ENCODE peak calls at places on chromosomes 3 and 15, in six cellular contexts. One of them, this sample, is unnamed.

GRCh38 chr3:178705925-178706324 is 169.7 kb downstream of the KCNMB2 start:
- ATAC-seq in DND-41: no peak
- ATAC-seq in aorta: no peak
- ATAC-seq in right cardiac atrium: no peak
- ATAC-seq in lung: no peak
- ATAC-seq in naive thymus-derived CD4-positive, alpha-beta T cell: no peak
- ATAC-seq in this sample: no peak

GRCh38 chr15:66835558-66835878 is 133.5 kb downstream of the SMAD6 start:
- ATAC-seq in DND-41: no peak
- ATAC-seq in aorta: no peak
- ATAC-seq in right cardiac atrium: peak; percentile 38
- ATAC-seq in lung: peak; percentile 38
- ATAC-seq in naive thymus-derived CD4-positive, alpha-beta T cell: peak; percentile 70
- ATAC-seq in this sample: no peak

GRCh38 chr3:133081016-133081415 is 42.8 kb downstream of the TMEM108 start:
- ATAC-seq in DND-41: no peak
- ATAC-seq in aorta: no peak
- ATAC-seq in right cardiac atrium: no peak
- ATAC-seq in lung: no peak
- ATAC-seq in naive thymus-derived CD4-positive, alpha-beta T cell: no peak
- ATAC-seq in this sample: no peak

GRCh38 chr15:44183363-44183762 is 11.7 kb downstream of the FRMD5 start:
- ATAC-seq in DND-41: no peak
- ATAC-seq in aorta: no peak
- ATAC-seq in right cardiac atrium: no peak
- ATAC-seq in lung: no peak
- ATAC-seq in naive thymus-derived CD4-positive, alpha-beta T cell: no peak
- ATAC-seq in this sample: no peak

GRCh38 chr15:85408270-85408746 is 27.9 kb downstream of the AKAP13 start:
- ATAC-seq in DND-41: no peak
- ATAC-seq in aorta: no peak
- ATAC-seq in right cardiac atrium: no peak
- ATAC-seq in lung: no peak
- ATAC-seq in naive thymus-derived CD4-positive, alpha-beta T cell: peak; percentile 69
- ATAC-seq in this sample: no peak

GRCh38 chr15:76169013-76169412 is 109.2 kb downstream of the TMEM266 start:
- ATAC-seq in DND-41: no peak
- ATAC-seq in aorta: no peak
- ATAC-seq in right cardiac atrium: no peak
- ATAC-seq in lung: no peak
- ATAC-seq in naive thymus-derived CD4-positive, alpha-beta T cell: peak; percentile 65
- ATAC-seq in this sample: no peak

GRCh38 chr3:15781637-15782402 is 16.0 kb downstream of the ANKRD28 start:
- ATAC-seq in DND-41: no peak
- ATAC-seq in aorta: no peak
- ATAC-seq in right cardiac atrium: no peak
- ATAC-seq in lung: no peak
- ATAC-seq in naive thymus-derived CD4-positive, alpha-beta T cell: no peak
- ATAC-seq in this sample: peak; percentile 43

GRCh38 chr15:63288778-63289378 is 11.5 kb downstream of the APH1B start:
- ATAC-seq in DND-41: peak; percentile 64
- ATAC-seq in aorta: peak; percentile 86
- ATAC-seq in right cardiac atrium: peak; percentile 57
- ATAC-seq in lung: no peak
- ATAC-seq in naive thymus-derived CD4-positive, alpha-beta T cell: peak; percentile 79
- ATAC-seq in this sample: no peak

GRCh38 chr15:83567318-83567717 is 86.6 kb upstream of the ADAMTSL3 start:
- ATAC-seq in DND-41: no peak
- ATAC-seq in aorta: no peak
- ATAC-seq in right cardiac atrium: no peak
- ATAC-seq in lung: no peak
- ATAC-seq in naive thymus-derived CD4-positive, alpha-beta T cell: no peak
- ATAC-seq in this sample: no peak

GRCh38 chr15:38297623-38298388 is 45.2 kb downstream of the SPRED1 start:
- ATAC-seq in DND-41: no peak
- ATAC-seq in aorta: no peak
- ATAC-seq in right cardiac atrium: no peak
- ATAC-seq in lung: no peak
- ATAC-seq in naive thymus-derived CD4-positive, alpha-beta T cell: no peak
- ATAC-seq in this sample: no peak

DNA sequence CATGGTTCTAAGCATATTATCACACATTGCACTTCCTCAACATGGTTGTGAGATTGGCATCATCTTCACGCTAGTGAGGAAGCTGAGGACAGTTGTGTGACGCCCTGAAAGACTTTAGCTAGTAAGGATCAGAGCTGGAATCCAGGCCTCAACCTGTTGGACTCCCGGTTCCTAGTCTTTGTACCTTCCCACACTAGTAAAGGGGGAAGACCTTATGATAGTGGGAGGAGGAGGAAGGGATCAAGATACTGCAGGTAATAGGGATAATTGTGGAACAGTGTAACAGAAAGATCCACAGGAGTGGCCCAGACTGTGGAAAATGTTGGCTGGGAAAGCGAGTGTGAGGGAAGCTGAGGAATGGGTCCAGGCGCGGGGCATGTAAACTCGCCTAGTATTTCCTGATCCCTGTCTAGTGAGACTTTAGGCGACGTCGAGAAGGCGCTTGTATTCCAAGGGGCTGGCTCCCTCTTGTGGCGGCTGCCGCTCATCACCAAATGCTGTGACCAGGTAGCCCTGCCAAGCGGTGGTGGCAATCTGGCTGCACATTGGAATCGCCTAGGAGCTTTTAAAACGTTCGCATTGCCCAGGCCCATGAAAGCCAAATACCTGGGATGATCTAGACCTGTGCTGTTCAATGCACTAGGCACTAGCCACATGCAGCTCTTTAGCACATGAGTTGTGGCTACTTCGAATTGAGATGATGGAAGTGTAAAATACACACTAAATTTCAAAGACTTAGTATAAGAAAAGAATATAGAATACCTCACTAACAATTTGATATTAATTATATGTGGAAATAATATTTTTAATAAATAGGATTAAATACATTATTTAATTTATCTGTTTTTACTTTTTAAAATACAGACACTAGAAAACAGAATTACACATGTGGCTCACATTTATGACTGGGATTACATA is 38.8 kb upstream of the CLDN18 start:
- ATAC-seq in DND-41: peak; percentile 97
- ATAC-seq in aorta: peak; percentile 86
- ATAC-seq in right cardiac atrium: peak; percentile 89
- ATAC-seq in lung: peak; percentile 88
- ATAC-seq in naive thymus-derived CD4-positive, alpha-beta T cell: peak; percentile 47
- ATAC-seq in this sample: peak; percentile 74
- H3K27ac ChIP-seq in DND-41: no peak overlapping the region
- H3K27ac ChIP-seq in aorta: no peak overlapping the region
- H3K27ac ChIP-seq in right cardiac atrium: no peak overlapping the region
- H3K27ac ChIP-seq in lung: no peak overlapping the region
- H3K27ac ChIP-seq in naive thymus-derived CD4-positive, alpha-beta T cell: no peak overlapping the region
- H3K27ac ChIP-seq in this sample: no peak overlapping the region

DNA sequence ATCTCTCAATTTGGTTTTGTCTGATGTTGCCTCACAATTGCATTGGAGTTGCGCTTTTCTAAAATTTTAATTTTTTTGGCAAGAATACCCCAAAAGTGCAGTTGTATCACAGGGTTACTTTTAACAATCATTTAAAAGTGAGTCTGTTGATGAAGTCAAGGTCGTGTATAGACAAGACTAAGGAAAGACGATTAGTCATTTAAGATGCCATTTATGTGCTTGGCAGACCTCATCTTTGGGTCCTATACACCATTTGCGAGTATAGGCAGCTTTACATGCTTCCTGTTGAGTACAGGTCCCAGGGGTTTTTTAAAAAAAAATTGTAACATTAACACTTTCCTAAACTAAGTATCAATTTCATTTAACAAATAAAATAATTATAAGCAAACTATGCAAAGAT is 12.5 kb downstream of the ARNT2 start:
- ATAC-seq in DND-41: no peak
- ATAC-seq in aorta: no peak
- ATAC-seq in right cardiac atrium: no peak
- ATAC-seq in lung: no peak
- ATAC-seq in naive thymus-derived CD4-positive, alpha-beta T cell: no peak
- ATAC-seq in this sample: no peak
- H3K4me1 ChIP-seq in DND-41: no peaks in the 10 kb centered on the region
- H3K4me1 ChIP-seq in aorta: peaks cover 2% of the 10 kb centered on the region
- H3K4me1 ChIP-seq in right cardiac atrium: no peaks in the 10 kb centered on the region
- H3K4me1 ChIP-seq in lung: peaks cover 6% of the 10 kb centered on the region
- H3K4me1 ChIP-seq in naive thymus-derived CD4-positive, alpha-beta T cell: no peaks in the 10 kb centered on the region
- H3K4me1 ChIP-seq in this sample: no peaks in the 10 kb centered on the region

DNA sequence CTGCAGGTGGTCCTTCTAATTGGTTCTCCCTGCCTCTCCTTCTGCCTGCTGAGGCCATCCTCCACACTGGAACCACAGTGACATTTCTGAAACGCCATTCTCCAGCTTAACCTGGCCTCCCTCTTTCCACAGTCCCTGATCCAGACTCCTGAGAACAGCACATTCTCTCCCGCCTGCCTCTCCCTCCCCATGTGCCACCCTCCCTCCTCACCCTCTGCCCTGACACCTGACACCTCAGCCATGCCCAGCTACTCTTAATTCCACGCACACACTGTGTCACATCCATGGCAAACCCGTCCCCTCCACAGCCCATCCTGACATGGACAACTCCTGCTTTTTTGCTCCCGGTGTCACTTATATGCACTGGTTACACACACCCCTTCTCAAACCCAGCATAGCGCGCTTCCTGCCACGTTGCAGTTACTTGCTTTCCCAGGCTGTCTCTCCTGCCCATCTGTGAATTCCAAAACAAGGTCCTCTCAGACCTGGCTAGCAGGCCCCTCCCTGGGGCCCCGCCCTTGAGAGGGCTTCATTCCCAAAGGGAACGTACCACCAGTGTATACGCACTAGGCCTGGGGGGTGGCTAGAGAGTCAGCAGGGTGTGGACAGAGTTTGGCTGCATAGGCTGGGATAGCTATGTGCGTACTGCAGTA is 92.7 kb upstream of the BLM start:
- ATAC-seq in DND-41: no peak
- ATAC-seq in aorta: peak; percentile 59
- ATAC-seq in right cardiac atrium: peak; percentile 39
- ATAC-seq in lung: no peak
- ATAC-seq in naive thymus-derived CD4-positive, alpha-beta T cell: no peak
- ATAC-seq in this sample: peak; percentile 16
- H3K4me3 ChIP-seq in DND-41: no peak overlapping the region
- H3K4me3 ChIP-seq in aorta: no peak overlapping the region
- H3K4me3 ChIP-seq in right cardiac atrium: no peak overlapping the region
- H3K4me3 ChIP-seq in lung: no peak overlapping the region
- H3K4me3 ChIP-seq in naive thymus-derived CD4-positive, alpha-beta T cell: no peak overlapping the region
- H3K4me3 ChIP-seq in this sample: no peak overlapping the region

DNA sequence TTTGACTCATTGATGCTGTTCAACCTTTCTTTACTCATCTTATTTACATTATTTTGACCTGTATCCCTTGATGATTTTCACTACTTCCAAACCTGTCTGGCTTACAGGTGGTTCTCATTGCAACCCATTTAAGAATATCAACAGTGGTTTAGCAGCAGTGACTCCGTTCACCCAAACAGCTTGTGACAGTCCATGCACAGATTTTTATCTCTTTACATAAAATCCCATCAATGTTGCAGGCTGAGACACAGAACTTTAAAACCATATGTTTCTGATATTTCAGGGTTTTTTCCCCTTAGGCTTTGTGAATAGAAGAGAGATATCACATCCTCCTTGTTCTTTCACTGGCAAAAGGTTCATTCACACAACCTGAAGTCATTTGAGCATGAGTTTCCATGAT is 149.1 kb upstream of the CDIN1 start:
- ATAC-seq in DND-41: no peak
- ATAC-seq in aorta: no peak
- ATAC-seq in right cardiac atrium: no peak
- ATAC-seq in lung: no peak
- ATAC-seq in naive thymus-derived CD4-positive, alpha-beta T cell: no peak
- ATAC-seq in this sample: no peak
- H3K27ac ChIP-seq in DND-41: no peak overlapping the region
- H3K27ac ChIP-seq in aorta: no peak overlapping the region
- H3K27ac ChIP-seq in right cardiac atrium: no peak overlapping the region
- H3K27ac ChIP-seq in lung: no peak overlapping the region
- H3K27ac ChIP-seq in naive thymus-derived CD4-positive, alpha-beta T cell: no peak overlapping the region
- H3K27ac ChIP-seq in this sample: no peak overlapping the region

GRCh38 chr3:16834753-16835152 is 50.0 kb upstream of the PLCL2 start:
- ATAC-seq in DND-41: no peak
- ATAC-seq in aorta: no peak
- ATAC-seq in right cardiac atrium: peak; percentile 86
- ATAC-seq in lung: no peak
- ATAC-seq in naive thymus-derived CD4-positive, alpha-beta T cell: no peak
- ATAC-seq in this sample: no peak
- H3K4me1 ChIP-seq in DND-41: no peaks in the 10 kb centered on the region
- H3K4me1 ChIP-seq in aorta: no peaks in the 10 kb centered on the region
- H3K4me1 ChIP-seq in right cardiac atrium: peaks cover 4% of the 10 kb centered on the region
- H3K4me1 ChIP-seq in lung: no peaks in the 10 kb centered on the region
- H3K4me1 ChIP-seq in naive thymus-derived CD4-positive, alpha-beta T cell: no peaks in the 10 kb centered on the region
- H3K4me1 ChIP-seq in this sample: no peaks in the 10 kb centered on the region

GRCh38 chr3:150130404-150131100 is 159.9 kb upstream of the PFN2 start:
- ATAC-seq in DND-41: no peak
- ATAC-seq in aorta: no peak
- ATAC-seq in right cardiac atrium: no peak
- ATAC-seq in lung: no peak
- ATAC-seq in naive thymus-derived CD4-positive, alpha-beta T cell: peak; percentile 20
- ATAC-seq in this sample: no peak
- H3K4me3 ChIP-seq in DND-41: no peak overlapping the region
- H3K4me3 ChIP-seq in aorta: no peak overlapping the region
- H3K4me3 ChIP-seq in right cardiac atrium: no peak overlapping the region
- H3K4me3 ChIP-seq in lung: no peak overlapping the region
- H3K4me3 ChIP-seq in naive thymus-derived CD4-positive, alpha-beta T cell: no peak overlapping the region
- H3K4me3 ChIP-seq in this sample: no peak overlapping the region

DNA sequence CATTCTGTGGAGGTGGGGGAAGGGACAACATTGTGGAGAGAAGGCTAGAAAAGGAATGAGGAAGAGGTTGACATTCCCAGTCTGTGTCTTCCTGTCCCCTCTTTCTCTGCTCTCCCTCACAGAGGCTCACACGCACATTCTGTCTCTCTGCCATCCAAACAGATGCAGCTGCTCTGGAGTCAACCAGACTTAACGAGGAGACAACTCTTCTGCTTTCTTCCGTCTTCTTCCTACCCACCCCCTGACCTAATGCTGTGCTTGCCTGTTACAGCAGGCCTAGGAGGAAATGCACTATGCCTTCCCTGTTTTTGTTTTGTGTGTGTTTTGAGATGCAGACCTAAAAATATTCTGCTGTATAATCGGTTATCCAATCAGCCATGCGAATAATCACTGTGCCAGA is 121.9 kb downstream of the CACNA1D start:
- ATAC-seq in DND-41: no peak
- ATAC-seq in aorta: no peak
- ATAC-seq in right cardiac atrium: no peak
- ATAC-seq in lung: no peak
- ATAC-seq in naive thymus-derived CD4-positive, alpha-beta T cell: no peak
- ATAC-seq in this sample: no peak
- H3K27ac ChIP-seq in DND-41: no peak overlapping the region
- H3K27ac ChIP-seq in aorta: no peak overlapping the region
- H3K27ac ChIP-seq in right cardiac atrium: no peak overlapping the region
- H3K27ac ChIP-seq in lung: no peak overlapping the region
- H3K27ac ChIP-seq in naive thymus-derived CD4-positive, alpha-beta T cell: no peak overlapping the region
- H3K27ac ChIP-seq in this sample: no peak overlapping the region

DNA sequence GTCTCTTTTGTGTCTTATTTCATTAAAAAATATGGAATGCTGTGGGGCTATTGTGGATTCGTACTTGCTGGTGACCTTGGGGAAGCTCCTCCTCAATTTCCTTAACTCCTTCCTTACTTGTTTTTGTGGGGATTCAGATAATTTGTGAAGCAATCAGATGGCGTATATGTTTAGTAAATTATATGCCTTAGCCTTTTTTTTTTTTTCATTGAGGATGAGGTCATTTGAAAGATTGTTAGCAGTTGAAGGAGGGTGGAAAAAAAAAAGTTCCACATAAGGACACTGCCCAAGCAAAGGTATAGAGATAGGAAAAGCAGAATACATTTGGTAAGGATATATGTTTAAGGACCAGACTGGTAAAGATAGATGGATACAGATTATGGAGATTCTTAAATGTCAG is 3.3 kb downstream of the RNF13 start:
- ATAC-seq in DND-41: no peak
- ATAC-seq in aorta: no peak
- ATAC-seq in right cardiac atrium: no peak
- ATAC-seq in lung: no peak
- ATAC-seq in naive thymus-derived CD4-positive, alpha-beta T cell: no peak
- ATAC-seq in this sample: no peak
- H3K4me1 ChIP-seq in DND-41: peaks cover 34% of the 10 kb centered on the region
- H3K4me1 ChIP-seq in aorta: no peaks in the 10 kb centered on the region
- H3K4me1 ChIP-seq in right cardiac atrium: peaks cover 4% of the 10 kb centered on the region
- H3K4me1 ChIP-seq in lung: peaks cover 2% of the 10 kb centered on the region
- H3K4me1 ChIP-seq in naive thymus-derived CD4-positive, alpha-beta T cell: peaks cover 14% of the 10 kb centered on the region
- H3K4me1 ChIP-seq in this sample: peaks cover 19% of the 10 kb centered on the region